ENCODE peak calls at places on chromosomes 6 and 20, in ten cellular contexts. N, T, E, W, O, A, I, G, X and V are unnamed samples. For H3K4me1, the result is how much of the 10 kb centered on the place peaks cover.

GRCh38 chr6:105759015-105759414 is 327.1 kb upstream of the PRDM1 start:
- DNase-seq in A (no peak), T (no peak), N (peak), G (no peak), I (no peak), X (no peak), E (no peak), O (no peak), W (no peak), V (no peak)

GRCh38 chr6:9933674-9934073 is 481.2 kb downstream of the TFAP2A start:
- DNase-seq in E (no peak), O (no peak), G (no peak), W (no peak), X (no peak), N (peak), A (no peak), T (no peak), I (no peak), V (no peak)

GRCh38 chr6:126767741-126768140 is 350.7 kb upstream of the RSPO3 start:
- DNase-seq in W (no peak), X (no peak), E (no peak), N (no peak), G (no peak), I (no peak), A (no peak), O (no peak), T (no peak), V (no peak)

GRCh38 chr6:79604583-79605037 is 26.5 kb upstream of the SH3BGRL2 start:
- DNase-seq in G (no peak), E (no peak), N (peak), X (peak), I (peak), O (no peak), A (no peak), T (no peak), W (no peak), V (peak)

GRCh38 chr6:33192105-33192646 is at the start of gene COL11A2:
- DNase-seq in E (peak), A (no peak), N (no peak), X (no peak), I (no peak), O (no peak), W (no peak), G (no peak), T (no peak), V (no peak)

GRCh38 chr6:5766260-5766659 is 240.5 kb downstream of the NRN1 start:
- DNase-seq in T (no peak), O (no peak), E (no peak), W (no peak), I (no peak), N (no peak), A (no peak), G (peak), X (no peak), V (no peak)

GRCh38 chr20:34023937-34024732 is 30.4 kb downstream of the RALY start:
- DNase-seq in W (no peak), N (no peak), I (no peak), A (no peak), T (no peak), X (no peak), E (no peak), G (no peak), O (no peak), V (no peak)

GRCh38 chr6:97626586-97627441 is 343.8 kb upstream of the MMS22L start:
- DNase-seq in I (no peak), X (no peak), N (no peak), E (no peak), O (no peak), W (no peak), A (no peak), T (no peak), G (no peak), V (no peak)

GRCh38 chr6:160069459-160069858 is 52.2 kb upstream of the SLC22A1 start:
- DNase-seq in T (no peak), O (no peak), G (no peak), X (no peak), E (no peak), N (no peak), W (no peak), A (no peak), I (no peak), V (no peak)

GRCh38 chr6:18468162-18468843 is 81.2 kb downstream of the RNF144B start:
- DNase-seq in W (no peak), A (no peak), G (no peak), I (no peak), E (no peak), T (no peak), N (no peak), O (no peak), X (no peak), V (no peak)

GRCh38 chr6:112752791-112753190 is 405.7 kb downstream of the RFPL4B start:
- DNase-seq in O (no peak), T (no peak), G (no peak), X (no peak), A (no peak), E (no peak), I (no peak), W (no peak), N (no peak), V (no peak)

GRCh38 chr6:36599791-36600209 is 5.6 kb downstream of the SRSF3 start:
- DNase-seq in A (no peak), E (peak), N (peak), W (peak), X (peak), O (no peak), T (no peak), G (peak), I (peak), V (no peak)

GRCh38 chr20:45338121-45339030 is 9.8 kb downstream of the SDC4 start:
- DNase-seq in I (no peak), G (no peak), O (no peak), N (no peak), T (no peak), A (no peak), X (no peak), E (no peak), W (no peak), V (no peak)

GRCh38 chr20:45339799-45340198 is 8.4 kb downstream of the SDC4 start:
- DNase-seq in N (no peak), X (no peak), A (no peak), O (no peak), W (no peak), E (no peak), T (no peak), I (no peak), G (no peak), V (no peak)

GRCh38 chr20:45337367-45338120 is 10.7 kb downstream of the SDC4 start:
- DNase-seq in X (peak), A (peak), I (peak), O (no peak), W (no peak), E (no peak), G (peak), N (peak), T (peak), V (no peak)

GRCh38 chr20:45339084-45339483 is 9.1 kb downstream of the SDC4 start:
- DNase-seq in I (peak), O (no peak), G (no peak), N (peak), X (no peak), T (no peak), E (no peak), A (no peak), W (no peak), V (no peak)

GRCh38 chr20:45336530-45337366 is 11.5 kb downstream of the SDC4 start:
- DNase-seq in A (no peak), N (peak), X (peak), I (peak), T (no peak), E (no peak), G (peak), W (no peak), O (no peak), V (no peak)
- H3K4me1 ChIP-seq in A (half or more), N (under half), X (under half), I (under half), T (half or more), E (under half), G (half or more), W (under half), O (under half), V (half or more)

GRCh38 chr20:49696594-49696993 is 17.1 kb downstream of the B4GALT5 start:
- DNase-seq in W (no peak), N (no peak), I (no peak), G (no peak), E (no peak), A (no peak), X (no peak), O (no peak), T (no peak), V (no peak)
- H3K4me1 ChIP-seq in W (under half), N (half or more), I (under half), G (under half), E (under half), A (half or more), X (under half), O (half or more), T (half or more), V (half or more)

DNA sequence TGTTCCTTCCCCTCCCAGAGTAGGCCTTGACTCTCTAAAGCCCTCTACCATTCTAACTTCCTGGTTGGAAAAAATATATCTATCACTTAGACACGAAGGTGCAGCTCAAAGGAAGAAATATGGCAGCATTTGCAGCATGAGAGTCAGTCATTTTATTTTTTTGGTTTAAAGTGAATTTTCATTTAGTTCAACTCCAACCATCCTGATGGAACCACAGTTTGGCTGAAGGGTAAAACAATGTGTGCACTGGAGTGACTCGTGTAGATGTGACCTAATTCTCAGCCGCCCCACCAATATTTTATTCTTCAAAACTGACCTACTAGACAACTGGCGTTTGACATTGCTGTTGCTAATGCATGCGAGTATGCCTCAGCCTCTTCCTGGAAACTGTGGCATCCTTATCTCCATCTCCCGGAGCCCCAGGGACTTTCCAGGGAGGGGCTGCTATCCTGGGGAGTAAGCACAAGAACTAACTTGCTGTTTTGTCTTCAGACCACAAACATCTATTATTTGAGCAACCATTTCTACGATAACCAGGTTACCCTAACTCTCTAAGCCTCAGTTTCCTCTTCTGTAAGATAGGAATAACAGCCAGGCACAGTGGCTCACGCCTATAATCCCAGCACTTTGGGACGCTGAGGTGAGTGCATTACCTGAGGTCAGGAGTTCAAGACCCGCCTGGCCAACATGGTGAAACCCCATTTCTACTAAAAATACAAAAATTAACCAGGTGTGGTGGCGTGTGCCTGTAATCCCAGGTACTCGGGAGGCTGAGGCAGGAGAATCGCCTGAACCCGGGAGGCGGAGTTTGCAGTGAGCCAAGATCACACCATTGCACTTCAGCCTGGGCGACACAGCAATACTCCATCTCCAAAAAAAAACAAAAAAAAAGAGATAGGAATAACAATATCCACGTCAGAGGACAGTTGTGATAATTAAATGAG is 148.7 kb upstream of the JARID2 start:
- DNase-seq in N (peak), A (no peak), O (no peak), E (no peak), G (no peak), X (peak), T (no peak), W (no peak), I (no peak), V (no peak)
- H3K4me1 ChIP-seq in N (under half), A (under half), O (under half), E (under half), G (under half), X (under half), T (under half), W (under half), I (under half), V (under half)

GRCh38 chr6:167229586-167229985 is 61.5 kb upstream of the UNC93A start:
- DNase-seq in G (no peak), W (no peak), N (no peak), I (no peak), A (no peak), T (no peak), E (no peak), O (no peak), X (no peak), V (no peak)
- H3K4me1 ChIP-seq in G (under half), W (under half), N (under half), I (under half), A (under half), T (under half), E (under half), O (under half), X (under half), V (under half)

GRCh38 chr6:14128017-14128416 is 10.4 kb downstream of the CD83 start:
- DNase-seq in W (no peak), X (no peak), T (no peak), E (no peak), N (no peak), I (no peak), A (no peak), O (no peak), G (no peak), V (no peak)

GRCh38 chr6:14130431-14131075 is 13.0 kb downstream of the CD83 start:
- DNase-seq in G (no peak), A (no peak), O (no peak), I (peak), N (peak), X (no peak), W (no peak), E (no peak), T (no peak), V (no peak)

GRCh38 chr6:14131579-14131978 is 14.0 kb downstream of the CD83 start:
- DNase-seq in A (no peak), W (no peak), I (no peak), N (no peak), G (no peak), T (no peak), X (no peak), E (no peak), O (no peak), V (no peak)

GRCh38 chr6:14132244-14133220 is 15.0 kb downstream of the CD83 start:
- DNase-seq in E (no peak), G (no peak), N (no peak), O (no peak), I (no peak), A (no peak), T (no peak), W (no peak), X (no peak), V (no peak)

DNA sequence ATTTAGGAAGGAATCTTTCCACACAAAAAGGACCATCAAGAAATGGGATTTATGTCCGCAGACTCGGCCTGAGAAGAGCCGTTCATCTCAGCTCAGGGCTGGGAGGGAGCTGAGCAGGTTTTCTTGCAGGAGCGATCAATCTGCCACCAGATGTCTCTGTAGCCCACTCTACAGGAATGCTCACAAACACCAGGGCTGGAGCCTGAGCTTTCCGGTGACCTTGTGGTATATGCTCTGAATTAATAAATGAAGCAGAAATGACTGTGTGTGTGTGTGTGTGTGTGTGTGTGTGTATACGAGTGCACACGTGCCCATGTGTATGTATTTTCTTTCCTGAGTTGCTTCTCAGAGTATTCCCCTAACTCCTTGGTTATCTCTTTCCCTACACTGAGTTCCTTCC is 12.0 kb downstream of the CD83 start:
- DNase-seq in X (peak), I (peak), G (no peak), N (peak), O (no peak), W (peak), E (no peak), T (peak), A (peak), V (peak)
- H3K4me1 ChIP-seq in X (under half), I (under half), G (under half), N (under half), O (under half), W (under half), E (under half), T (under half), A (under half), V (under half)

GRCh38 chr20:11212288-11212687 is 538.5 kb upstream of the JAG1 start:
- DNase-seq in X (no peak), G (no peak), O (no peak), W (no peak), I (no peak), A (no peak), N (no peak), E (no peak), T (no peak), V (no peak)
- H3K4me1 ChIP-seq in X (under half), G (under half), O (under half), W (under half), I (under half), A (under half), N (under half), E (under half), T (under half), V (under half)

GRCh38 chr6:136945072-136945471 is 23.0 kb downstream of the SLC35D3 start:
- DNase-seq in O (no peak), E (no peak), T (no peak), G (no peak), W (no peak), X (no peak), I (no peak), N (peak), A (no peak), V (no peak)

GRCh38 chr6:136950436-136950835 is 28.3 kb downstream of the SLC35D3 start:
- DNase-seq in A (no peak), O (no peak), X (no peak), W (no peak), N (no peak), G (no peak), I (no peak), T (no peak), E (no peak), V (no peak)

GRCh38 chr6:136952714-136953260 is 30.7 kb downstream of the SLC35D3 start:
- DNase-seq in N (no peak), O (no peak), I (no peak), X (no peak), A (no peak), G (no peak), E (no peak), T (no peak), W (no peak), V (no peak)

GRCh38 chr6:136945626-136946235 is 23.6 kb downstream of the SLC35D3 start:
- DNase-seq in T (no peak), E (no peak), X (no peak), W (no peak), I (no peak), N (no peak), O (no peak), A (no peak), G (no peak), V (no peak)

GRCh38 chr6:136947037-136947436 is 24.9 kb downstream of the SLC35D3 start:
- DNase-seq in N (no peak), X (no peak), E (no peak), I (no peak), W (no peak), A (no peak), T (no peak), G (no peak), O (no peak), V (no peak)
- H3K4me1 ChIP-seq in N (under half), X (under half), E (under half), I (under half), W (under half), A (under half), T (under half), G (under half), O (under half), V (under half)

GRCh38 chr20:62051901-62052255 is 13.8 kb downstream of the TAF4 start:
- DNase-seq in O (no peak), A (no peak), X (no peak), W (no peak), T (no peak), N (no peak), E (no peak), G (no peak), I (no peak), V (peak)

GRCh38 chr20:62054451-62054953 is 11.2 kb downstream of the TAF4 start:
- DNase-seq in W (no peak), X (no peak), T (no peak), A (no peak), N (no peak), O (no peak), G (peak), E (no peak), I (peak), V (peak)

GRCh38 chr20:62053465-62054196 is 12.1 kb downstream of the TAF4 start:
- DNase-seq in G (no peak), T (no peak), O (no peak), I (peak), W (no peak), A (no peak), N (no peak), X (no peak), E (no peak), V (peak)

GRCh38 chr20:62052336-62052841 is 13.3 kb downstream of the TAF4 start:
- DNase-seq in I (peak), N (no peak), A (no peak), W (no peak), E (no peak), O (no peak), G (peak), X (no peak), T (no peak), V (no peak)

GRCh38 chr20:62052842-62053464 is 12.7 kb downstream of the TAF4 start:
- DNase-seq in W (no peak), I (peak), O (no peak), E (no peak), T (no peak), N (no peak), X (no peak), G (peak), A (no peak), V (no peak)
- H3K4me1 ChIP-seq in W (under half), I (under half), O (under half), E (under half), T (under half), N (under half), X (under half), G (under half), A (under half), V (under half)